ENCODE peak calls at places on chromosomes 16 and 17, in four cellular contexts. X, L, A and P are unnamed samples.

GRCh38 chr16:11190585-11191565 is 65.1 kb downstream of the SOCS1 start:
- DNase-seq in L (peak; percentile 20), X (peak; percentile 65), A (no peak), P (no peak)

GRCh38 chr16:10026593-10026992 is 155.6 kb downstream of the GRIN2A start:
- DNase-seq in X (no peak), A (no peak), L (no peak), P (no peak)

GRCh38 chr17:78779848-78780247 is 2.2 kb downstream of the CYTH1 start:
- DNase-seq in X (no peak), L (no peak), A (no peak), P (no peak)

GRCh38 chr17:807146-808002 is 25.2 kb downstream of the MRM3 start:
- DNase-seq in X (no peak), A (no peak), L (no peak), P (no peak)

GRCh38 chr17:34503804-34504203 is 75.6 kb upstream of the TMEM132E start:
- DNase-seq in X (no peak), L (no peak), A (no peak), P (peak; percentile 5)

GRCh38 chr17:40963838-40964237 is 2.9 kb downstream of the KRT39 start:
- DNase-seq in L (peak; percentile 28), A (no peak), X (no peak), P (peak; percentile 41)

GRCh38 chr16:56382901-56383355 is 42.4 kb downstream of the AMFR start:
- DNase-seq in L (peak; percentile 94), A (no peak), X (no peak), P (peak; percentile 77)

GRCh38 chr16:84953051-84953746 is 58.1 kb downstream of the ZDHHC7 start:
- DNase-seq in X (no peak), A (no peak), L (no peak), P (no peak)

GRCh38 chr17:28897769-28898259 is 281 bp upstream of the FLOT2 start:
- DNase-seq in A (no peak), X (no peak), L (no peak), P (no peak)

GRCh38 chr17:27526603-27527002 is 70.4 kb downstream of the KSR1 start:
- DNase-seq in A (no peak), X (no peak), L (peak; percentile 14), P (no peak)

GRCh38 chr17:19769946-19770652 is 22.0 kb upstream of the ALDH3A1 start:
- DNase-seq in X (peak; percentile 50), L (peak; percentile 88), A (peak; percentile 14), P (peak; percentile 93)

GRCh38 chr16:68470461-68471150 is 22.3 kb upstream of the SMPD3 start:
- DNase-seq in A (no peak), L (no peak), X (no peak), P (no peak)

GRCh38 chr16:72537684-72538083 is 365.7 kb upstream of the PMFBP1 start:
- DNase-seq in L (peak; percentile 79), A (peak; percentile 10), X (peak; percentile 31), P (peak; percentile 70)

GRCh38 chr16:71340406-71340805 is 18.1 kb upstream of the CALB2 start:
- DNase-seq in L (no peak), A (no peak), X (no peak), P (no peak)

GRCh38 chr17:74512624-74513084 is 18.6 kb downstream of the CD300LB start:
- DNase-seq in L (peak; percentile 30), X (no peak), A (no peak), P (peak; percentile 82)

GRCh38 chr16:19804538-19805323 is 79.9 kb downstream of the GPRC5B start:
- DNase-seq in L (no peak), A (no peak), X (no peak), P (peak; percentile 72)

GRCh38 chr17:82528484-82529265 is 9.1 kb downstream of the FOXK2 start:
- DNase-seq in L (peak; percentile 48), A (peak; percentile 82), X (peak; percentile 69), P (peak; percentile 82)